ENCODE peak calls at places on chromosomes 6 and 20, in four cellular contexts. L, V, E and T are unnamed samples.

GRCh38 chr20:51631011-51631950 is 88.8 kb upstream of the NFATC2 start:
- DNase-seq in V (peak; percentile 59), L (peak; percentile 94), E (peak; percentile 94), T (peak; percentile 99)

GRCh38 chr6:41784581-41785171 is 2.8 kb upstream of the TOMM6 start:
- DNase-seq in E (no peak), V (no peak), L (peak; percentile 38), T (no peak)

GRCh38 chr6:35411066-35411465 is 41.1 kb upstream of the FANCE start:
- DNase-seq in L (no peak), V (no peak), E (no peak), T (no peak)

GRCh38 chr20:50149481-50150254 is 3.9 kb downstream of the PEDS1 start:
- DNase-seq in L (no peak), V (no peak), E (no peak), T (no peak)

GRCh38 chr20:5039889-5040288 is 38.6 kb upstream of the SLC23A2 start:
- DNase-seq in V (no peak), E (no peak), L (no peak), T (no peak)

GRCh38 chr6:14286634-14287428 is 169.3 kb downstream of the CD83 start:
- DNase-seq in E (no peak), L (no peak), V (no peak), T (no peak)

GRCh38 chr20:51541189-51542032 is 1.1 kb downstream of the NFATC2 start:
- DNase-seq in V (peak; percentile 92), E (no peak), L (peak; percentile 32), T (no peak)

GRCh38 chr6:87334683-87335082 is 5.6 kb upstream of the GJB7 start:
- DNase-seq in V (no peak), L (no peak), E (no peak), T (no peak)

GRCh38 chr20:62805711-62806382 is 1.2 kb downstream of the OGFR start:
- DNase-seq in E (no peak), L (no peak), V (peak; percentile 85), T (no peak)

GRCh38 chr6:97138581-97138980 is 144.4 kb downstream of the MMS22L start:
- DNase-seq in V (no peak), E (no peak), L (peak; percentile 55), T (no peak)

GRCh38 chr20:60271597-60271996 is 313.4 kb downstream of the CDH26 start:
- DNase-seq in V (no peak), L (no peak), E (no peak), T (peak; percentile 38)

GRCh38 chr20:23937303-23938117 is 51.1 kb downstream of the GGTLC1 start:
- DNase-seq in E (no peak), L (peak; percentile 57), V (no peak), T (peak; percentile 52)

GRCh38 chr6:16286151-16286522 is 47.8 kb downstream of the GMPR start:
- DNase-seq in V (no peak), L (no peak), E (no peak), T (no peak)

GRCh38 chr6:11911535-11911934 is 100.6 kb upstream of the HIVEP1 start:
- DNase-seq in L (no peak), E (peak; percentile 45), V (no peak), T (no peak)

GRCh38 chr20:53735536-53736050 is 142.0 kb upstream of the ZNF217 start:
- DNase-seq in L (peak; percentile 97), E (peak; percentile 90), V (no peak), T (peak; percentile 96)

GRCh38 chr20:22815584-22815983 is 219.5 kb upstream of the SSTR4 start:
- DNase-seq in L (no peak), V (no peak), E (no peak), T (no peak)

GRCh38 chr20:48456361-48457184 is 371.2 kb downstream of the PREX1 start:
- DNase-seq in E (no peak), V (no peak), L (no peak), T (no peak)

GRCh38 chr6:116190550-116190949 is 63.3 kb downstream of the TSPYL4 start:
- DNase-seq in V (no peak), L (no peak), E (peak; percentile 65), T (no peak)

GRCh38 chr20:47857142-47857993 is 72.1 kb upstream of the SULF2 start:
- DNase-seq in L (peak; percentile 52), E (no peak), V (peak; percentile 56), T (no peak)

GRCh38 chr6:147986891-147987290 is 355.7 kb upstream of the SASH1 start:
- DNase-seq in E (no peak), L (no peak), V (no peak), T (no peak)

GRCh38 chr20:35952480-35953410 is 1.6 kb downstream of the SCAND1 start:
- DNase-seq in V (no peak), E (no peak), L (peak; percentile 27), T (peak; percentile 50)

GRCh38 chr6:166757226-166758135 is 130.4 kb upstream of the RPS6KA2 start:
- DNase-seq in L (peak; percentile 71), V (no peak), E (no peak), T (peak; percentile 44)

GRCh38 chr6:106286746-106287145 is 38.8 kb downstream of the ATG5 start:
- DNase-seq in E (no peak), V (no peak), L (no peak), T (no peak)

GRCh38 chr20:59985864-59986263 is 27.6 kb downstream of the CDH26 start:
- DNase-seq in V (no peak), L (no peak), E (no peak), T (no peak)

GRCh38 chr6:53464942-53465460 is 79.9 kb downstream of the GCLC start:
- DNase-seq in L (peak; percentile 35), E (no peak), V (no peak), T (peak; percentile 37)

GRCh38 chr6:124203812-124204167 is 400.1 kb downstream of the NKAIN2 start:
- DNase-seq in E (no peak), L (peak; percentile 47), V (no peak), T (peak; percentile 34)

GRCh38 chr6:128696651-128697391 is 176.4 kb upstream of the PTPRK start:
- DNase-seq in V (no peak), L (peak; percentile 90), E (peak; percentile 23), T (peak; percentile 68)

GRCh38 chr6:42105714-42106662 is 36.4 kb downstream of the C6orf132 start:
- DNase-seq in L (no peak), V (no peak), E (no peak), T (no peak)

GRCh38 chr6:124441430-124441829 is 520.8 kb upstream of the RNF217 start:
- DNase-seq in V (no peak), L (no peak), E (no peak), T (no peak)

GRCh38 chr6:110075406-110075805 is 97.3 kb downstream of the GPR6 start:
- DNase-seq in V (no peak), L (peak; percentile 65), E (no peak), T (no peak)